ENCODE peak calls at places on chromosomes 5 and 9, in four cellular contexts. E, T, Q and F are unnamed samples.

GRCh38 chr5:16515532-16515931 is 49.9 kb upstream of the ZNF622 start:
- DNase-seq in E (no peak), T (no peak), Q (no peak), F (no peak)

GRCh38 chr9:105425817-105426433 is 21.9 kb upstream of the FSD1L start:
- DNase-seq in E (no peak), T (peak; percentile 20), Q (no peak), F (no peak)

GRCh38 chr9:109403116-109403515 is 82.3 kb upstream of the EPB41L4B start:
- DNase-seq in E (no peak), T (peak; percentile 29), Q (no peak), F (no peak)

GRCh38 chr5:143898914-143899591 is 87.1 kb downstream of the HMHB1 start:
- DNase-seq in E (no peak), T (no peak), Q (no peak), F (no peak)

GRCh38 chr9:5688109-5688508 is 59.2 kb downstream of the RIC1 start:
- DNase-seq in E (no peak), T (no peak), Q (no peak), F (no peak)

GRCh38 chr5:138944527-138945322 is 69.6 kb upstream of the LRRTM2 start:
- DNase-seq in E (no peak), T (no peak), Q (no peak), F (no peak)

GRCh38 chr5:99600952-99601351 is 672.1 kb upstream of the CHD1 start:
- DNase-seq in E (no peak), T (no peak), Q (no peak), F (no peak)

GRCh38 chr5:135343417-135343816 is 55.6 kb downstream of the MACROH2A1 start:
- DNase-seq in E (no peak), T (peak; percentile 61), Q (no peak), F (no peak)

GRCh38 chr5:66821626-66822429 is 225.6 kb downstream of the MAST4 start:
- DNase-seq in E (no peak), T (no peak), Q (no peak), F (no peak)

GRCh38 chr5:181170996-181171395 is 23.6 kb downstream of the OR2V2 start:
- DNase-seq in E (no peak), T (peak; percentile 69), Q (no peak), F (no peak)

GRCh38 chr9:121721770-121722169 is 70.3 kb downstream of the DAB2IP start:
- DNase-seq in E (no peak), T (peak; percentile 59), Q (peak; percentile 34), F (no peak)